ENCODE peak calls at places on chromosomes 7 and 10, in seven cellular contexts. E is CD4-positive, CD25-positive, alpha-beta regulatory T cell; X is NCI-H2081; Y is tibial artery; H is GM04504; Q is SHP77; I is heart right ventricle. J is an unnamed sample.

GRCh38 chr7:2521952-2522591 is 2.5 kb downstream of the LFNG start:
- DNase-seq in Y (no peak), Q (peak), X (no peak), H (no peak), E (peak), I (peak), J (no peak)

GRCh38 chr10:77357611-77358010 is 280.0 kb downstream of the KCNMA1 start:
- DNase-seq in X (no peak), E (no peak), Y (no peak), H (peak), I (no peak), Q (no peak), J (no peak)

GRCh38 chr7:6175642-6176041 is 96.8 kb downstream of the CYTH3 start:
- DNase-seq in X (no peak), E (no peak), H (peak), Q (no peak), Y (no peak), I (no peak), J (no peak)

GRCh38 chr7:88218836-88219605 is 817 bp downstream of the SRI start:
- DNase-seq in X (peak), E (peak), I (peak), Y (peak), Q (peak), H (no peak), J (peak)

GRCh38 chr7:74190259-74190658 is 16.1 kb downstream of the EIF4H start:
- DNase-seq in X (no peak), I (no peak), H (no peak), Y (peak), Q (no peak), E (no peak), J (no peak)

GRCh38 chr10:1180836-1181235 is 124.7 kb downstream of the WDR37 start:
- DNase-seq in E (no peak), X (no peak), H (no peak), I (no peak), Y (peak), Q (no peak), J (no peak)

GRCh38 chr10:71178880-71179279 is 33.5 kb upstream of the UNC5B start:
- DNase-seq in I (no peak), E (no peak), Q (no peak), X (no peak), H (no peak), Y (no peak), J (no peak)

GRCh38 chr7:44368885-44369284 is 43.5 kb upstream of the CAMK2B start:
- DNase-seq in H (no peak), Q (no peak), Y (no peak), X (no peak), E (no peak), I (no peak), J (no peak)

GRCh38 chr7:103680161-103681144 is 234.4 kb upstream of the SLC26A5 start:
- DNase-seq in Q (no peak), X (no peak), Y (no peak), E (no peak), I (no peak), H (no peak), J (no peak)